ENCODE peak calls at places on chromosome 1, in ten cellular contexts. One of them, this sample, is unnamed.

GRCh38 chr1:210213335-210213734 is 19.3 kb upstream of the SERTAD4 start:
- DNase-seq in transverse colon: no peak
- DNase-seq in GM12891: no peak
- DNase-seq in spleen: no peak
- DNase-seq in GM12892: no peak
- DNase-seq in stomach: no peak
- DNase-seq in GM23338: no peak
- DNase-seq in esophagus muscularis mucosa: peak; percentile 34
- DNase-seq in vagina: no peak
- DNase-seq in breast epithelium: no peak
- DNase-seq in this sample: no peak

GRCh38 chr1:32900371-32900955 is 726 bp downstream of the TMEM54 start:
- DNase-seq in GM23338: no peak
- DNase-seq in breast epithelium: no peak
- DNase-seq in GM12891: no peak
- DNase-seq in stomach: no peak
- DNase-seq in GM12892: no peak
- DNase-seq in vagina: no peak
- DNase-seq in esophagus muscularis mucosa: no peak
- DNase-seq in transverse colon: no peak
- DNase-seq in spleen: peak; percentile 37
- DNase-seq in this sample: no peak

GRCh38 chr1:200969726-200970521 is 53.6 kb downstream of the KIF21B start:
- DNase-seq in esophagus muscularis mucosa: no peak
- DNase-seq in spleen: no peak
- DNase-seq in GM12891: peak; percentile 71
- DNase-seq in vagina: no peak
- DNase-seq in transverse colon: no peak
- DNase-seq in GM12892: peak; percentile 68
- DNase-seq in breast epithelium: no peak
- DNase-seq in stomach: no peak
- DNase-seq in GM23338: peak; percentile 25
- DNase-seq in this sample: no peak

GRCh38 chr1:111406325-111406768 is 21.2 kb downstream of the OVGP1 start:
- DNase-seq in breast epithelium: no peak
- DNase-seq in transverse colon: peak; percentile 26
- DNase-seq in GM23338: peak; percentile 17
- DNase-seq in esophagus muscularis mucosa: peak; percentile 50
- DNase-seq in spleen: peak; percentile 83
- DNase-seq in stomach: peak; percentile 82
- DNase-seq in vagina: no peak
- DNase-seq in GM12892: peak; percentile 49
- DNase-seq in GM12891: peak; percentile 49
- DNase-seq in this sample: peak; percentile 91

GRCh38 chr1:207952617-207953542 is 42.0 kb upstream of the CD34 start:
- DNase-seq in spleen: no peak
- DNase-seq in GM12892: no peak
- DNase-seq in vagina: no peak
- DNase-seq in breast epithelium: no peak
- DNase-seq in stomach: no peak
- DNase-seq in esophagus muscularis mucosa: no peak
- DNase-seq in GM12891: no peak
- DNase-seq in GM23338: no peak
- DNase-seq in transverse colon: no peak
- DNase-seq in this sample: no peak

GRCh38 chr1:64479874-64480273 is 9.9 kb downstream of the CACHD1 start:
- DNase-seq in stomach: no peak
- DNase-seq in spleen: no peak
- DNase-seq in GM12891: no peak
- DNase-seq in esophagus muscularis mucosa: no peak
- DNase-seq in GM12892: no peak
- DNase-seq in breast epithelium: no peak
- DNase-seq in transverse colon: no peak
- DNase-seq in vagina: no peak
- DNase-seq in GM23338: no peak
- DNase-seq in this sample: no peak

GRCh38 chr1:85465099-85465790 is at the start of gene DDAH1:
- DNase-seq in GM12891: peak; percentile 37
- DNase-seq in vagina: no peak
- DNase-seq in spleen: peak; percentile 78
- DNase-seq in transverse colon: peak; percentile 71
- DNase-seq in GM12892: peak; percentile 34
- DNase-seq in breast epithelium: peak; percentile 63
- DNase-seq in GM23338: peak; percentile 79
- DNase-seq in stomach: peak; percentile 83
- DNase-seq in esophagus muscularis mucosa: peak; percentile 66
- DNase-seq in this sample: peak; percentile 67

GRCh38 chr1:91585982-91586381 is 85.3 kb downstream of the CDC7 start:
- DNase-seq in transverse colon: no peak
- DNase-seq in vagina: no peak
- DNase-seq in stomach: no peak
- DNase-seq in esophagus muscularis mucosa: no peak
- DNase-seq in spleen: no peak
- DNase-seq in breast epithelium: no peak
- DNase-seq in GM12891: no peak
- DNase-seq in GM23338: no peak
- DNase-seq in GM12892: no peak
- DNase-seq in this sample: peak; percentile 12

GRCh38 chr1:154635162-154635561 is 27.2 kb upstream of the ADAR start:
- DNase-seq in GM12892: no peak
- DNase-seq in breast epithelium: no peak
- DNase-seq in GM23338: no peak
- DNase-seq in GM12891: no peak
- DNase-seq in stomach: no peak
- DNase-seq in spleen: no peak
- DNase-seq in esophagus muscularis mucosa: no peak
- DNase-seq in vagina: no peak
- DNase-seq in transverse colon: no peak
- DNase-seq in this sample: no peak

GRCh38 chr1:103109291-103109920 is 1.1 kb upstream of the COL11A1 start:
- DNase-seq in transverse colon: no peak
- DNase-seq in GM12892: no peak
- DNase-seq in stomach: no peak
- DNase-seq in spleen: no peak
- DNase-seq in GM23338: peak; percentile 30
- DNase-seq in GM12891: no peak
- DNase-seq in esophagus muscularis mucosa: no peak
- DNase-seq in breast epithelium: no peak
- DNase-seq in vagina: no peak
- DNase-seq in this sample: no peak

GRCh38 chr1:110645172-110645571 is 29.6 kb downstream of the KCNA3 start:
- DNase-seq in GM12891: no peak
- DNase-seq in stomach: no peak
- DNase-seq in transverse colon: no peak
- DNase-seq in vagina: no peak
- DNase-seq in GM12892: no peak
- DNase-seq in spleen: no peak
- DNase-seq in esophagus muscularis mucosa: no peak
- DNase-seq in breast epithelium: no peak
- DNase-seq in GM23338: no peak
- DNase-seq in this sample: no peak

GRCh38 chr1:187053876-187054275 is 225.1 kb downstream of the PLA2G4A start:
- DNase-seq in transverse colon: no peak
- DNase-seq in GM12891: no peak
- DNase-seq in esophagus muscularis mucosa: no peak
- DNase-seq in vagina: no peak
- DNase-seq in breast epithelium: no peak
- DNase-seq in stomach: no peak
- DNase-seq in spleen: no peak
- DNase-seq in GM12892: no peak
- DNase-seq in GM23338: peak; percentile 54
- DNase-seq in this sample: no peak

GRCh38 chr1:219062161-219062560 is 111.5 kb upstream of the LYPLAL1 start:
- DNase-seq in GM12892: no peak
- DNase-seq in GM23338: no peak
- DNase-seq in transverse colon: no peak
- DNase-seq in stomach: no peak
- DNase-seq in esophagus muscularis mucosa: no peak
- DNase-seq in GM12891: no peak
- DNase-seq in breast epithelium: no peak
- DNase-seq in vagina: no peak
- DNase-seq in spleen: no peak
- DNase-seq in this sample: no peak

GRCh38 chr1:53582211-53583020 is 123.2 kb downstream of the DMRTB1 start:
- DNase-seq in vagina: no peak
- DNase-seq in breast epithelium: peak; percentile 31
- DNase-seq in GM12892: no peak
- DNase-seq in transverse colon: no peak
- DNase-seq in stomach: no peak
- DNase-seq in esophagus muscularis mucosa: no peak
- DNase-seq in spleen: peak; percentile 76
- DNase-seq in GM12891: no peak
- DNase-seq in GM23338: no peak
- DNase-seq in this sample: no peak

GRCh38 chr1:154943649-154944421 is 7.3 kb upstream of the PMVK start:
- DNase-seq in GM23338: peak; percentile 79
- DNase-seq in spleen: no peak
- DNase-seq in esophagus muscularis mucosa: no peak
- DNase-seq in stomach: peak; percentile 47
- DNase-seq in transverse colon: peak; percentile 56
- DNase-seq in vagina: no peak
- DNase-seq in GM12891: no peak
- DNase-seq in GM12892: no peak
- DNase-seq in breast epithelium: no peak
- DNase-seq in this sample: no peak

GRCh38 chr1:168271636-168272035 is 9.0 kb upstream of the TBX19 start:
- DNase-seq in GM12892: no peak
- DNase-seq in transverse colon: no peak
- DNase-seq in esophagus muscularis mucosa: no peak
- DNase-seq in GM23338: no peak
- DNase-seq in spleen: no peak
- DNase-seq in GM12891: no peak
- DNase-seq in stomach: no peak
- DNase-seq in breast epithelium: no peak
- DNase-seq in vagina: no peak
- DNase-seq in this sample: no peak

GRCh38 chr1:228941673-228942072 is 206.4 kb downstream of the RHOU start:
- DNase-seq in transverse colon: no peak
- DNase-seq in GM23338: no peak
- DNase-seq in esophagus muscularis mucosa: no peak
- DNase-seq in GM12891: no peak
- DNase-seq in stomach: no peak
- DNase-seq in breast epithelium: no peak
- DNase-seq in GM12892: no peak
- DNase-seq in vagina: no peak
- DNase-seq in spleen: no peak
- DNase-seq in this sample: no peak

GRCh38 chr1:228940931-228941330 is 205.7 kb downstream of the RHOU start:
- DNase-seq in GM12892: no peak
- DNase-seq in transverse colon: no peak
- DNase-seq in GM12891: no peak
- DNase-seq in spleen: no peak
- DNase-seq in esophagus muscularis mucosa: no peak
- DNase-seq in vagina: no peak
- DNase-seq in stomach: no peak
- DNase-seq in GM23338: no peak
- DNase-seq in breast epithelium: no peak
- DNase-seq in this sample: no peak

GRCh38 chr1:228943436-228943835 is 208.2 kb downstream of the RHOU start:
- DNase-seq in GM12891: no peak
- DNase-seq in vagina: peak; percentile 81
- DNase-seq in stomach: no peak
- DNase-seq in GM12892: no peak
- DNase-seq in spleen: no peak
- DNase-seq in esophagus muscularis mucosa: no peak
- DNase-seq in breast epithelium: no peak
- DNase-seq in transverse colon: no peak
- DNase-seq in GM23338: no peak
- DNase-seq in this sample: no peak

GRCh38 chr1:228944241-228944741 is 209.0 kb downstream of the RHOU start:
- DNase-seq in GM23338: no peak
- DNase-seq in GM12891: no peak
- DNase-seq in transverse colon: no peak
- DNase-seq in spleen: no peak
- DNase-seq in GM12892: no peak
- DNase-seq in breast epithelium: no peak
- DNase-seq in vagina: peak; percentile 37
- DNase-seq in esophagus muscularis mucosa: no peak
- DNase-seq in stomach: no peak
- DNase-seq in this sample: no peak

GRCh38 chr1:228944991-228945390 is 209.7 kb downstream of the RHOU start:
- DNase-seq in breast epithelium: no peak
- DNase-seq in GM23338: no peak
- DNase-seq in GM12891: no peak
- DNase-seq in stomach: no peak
- DNase-seq in transverse colon: no peak
- DNase-seq in esophagus muscularis mucosa: no peak
- DNase-seq in spleen: no peak
- DNase-seq in vagina: peak; percentile 64
- DNase-seq in GM12892: no peak
- DNase-seq in this sample: no peak
- TF ChIP-seq POLR2AphosphoS5 in breast epithelium: no peak
- TF ChIP-seq POLR2AphosphoS5 in GM23338: no peak
- TF ChIP-seq POLR2AphosphoS5 in GM12891: no peak
- TF ChIP-seq POLR2AphosphoS5 in stomach: no peak
- TF ChIP-seq POLR2AphosphoS5 in transverse colon: no peak
- TF ChIP-seq POLR2AphosphoS5 in esophagus muscularis mucosa: no peak
- TF ChIP-seq POLR2AphosphoS5 in spleen: no peak
- TF ChIP-seq POLR2AphosphoS5 in vagina: no peak
- TF ChIP-seq POLR2AphosphoS5 in GM12892: no peak
- TF ChIP-seq POLR2AphosphoS5 in this sample: no peak

GRCh38 chr1:119779869-119780356 is 11.2 kb upstream of the HMGCS2 start:
- DNase-seq in spleen: no peak
- DNase-seq in esophagus muscularis mucosa: peak; percentile 84
- DNase-seq in stomach: peak; percentile 64
- DNase-seq in transverse colon: peak; percentile 70
- DNase-seq in GM12891: no peak
- DNase-seq in breast epithelium: no peak
- DNase-seq in GM23338: no peak
- DNase-seq in GM12892: no peak
- DNase-seq in vagina: no peak
- DNase-seq in this sample: peak; percentile 75
- TF ChIP-seq POLR2AphosphoS5 in spleen: no peak
- TF ChIP-seq POLR2AphosphoS5 in esophagus muscularis mucosa: peak; percentile 27
- TF ChIP-seq POLR2AphosphoS5 in stomach: peak; percentile 31
- TF ChIP-seq POLR2AphosphoS5 in transverse colon: peak; percentile 45
- TF ChIP-seq POLR2AphosphoS5 in GM12891: no peak
- TF ChIP-seq POLR2AphosphoS5 in breast epithelium: no peak
- TF ChIP-seq POLR2AphosphoS5 in GM23338: no peak
- TF ChIP-seq POLR2AphosphoS5 in GM12892: no peak
- TF ChIP-seq POLR2AphosphoS5 in vagina: no peak
- TF ChIP-seq POLR2AphosphoS5 in this sample: peak; percentile 87

GRCh38 chr1:247345881-247346280 is 14.2 kb upstream of the ZNF496 start:
- DNase-seq in spleen: no peak
- DNase-seq in GM23338: no peak
- DNase-seq in transverse colon: no peak
- DNase-seq in GM12892: no peak
- DNase-seq in breast epithelium: no peak
- DNase-seq in esophagus muscularis mucosa: no peak
- DNase-seq in GM12891: no peak
- DNase-seq in stomach: no peak
- DNase-seq in vagina: no peak
- DNase-seq in this sample: no peak
- TF ChIP-seq POLR2AphosphoS5 in spleen: no peak
- TF ChIP-seq POLR2AphosphoS5 in GM23338: no peak
- TF ChIP-seq POLR2AphosphoS5 in transverse colon: no peak
- TF ChIP-seq POLR2AphosphoS5 in GM12892: no peak
- TF ChIP-seq POLR2AphosphoS5 in breast epithelium: no peak
- TF ChIP-seq POLR2AphosphoS5 in esophagus muscularis mucosa: no peak
- TF ChIP-seq POLR2AphosphoS5 in GM12891: no peak
- TF ChIP-seq POLR2AphosphoS5 in stomach: no peak
- TF ChIP-seq POLR2AphosphoS5 in vagina: no peak
- TF ChIP-seq POLR2AphosphoS5 in this sample: no peak

GRCh38 chr1:22963044-22963677 is 9.5 kb downstream of the LACTBL1 start:
- DNase-seq in stomach: no peak
- DNase-seq in spleen: peak; percentile 45
- DNase-seq in GM12892: no peak
- DNase-seq in transverse colon: no peak
- DNase-seq in esophagus muscularis mucosa: no peak
- DNase-seq in GM23338: no peak
- DNase-seq in GM12891: no peak
- DNase-seq in vagina: no peak
- DNase-seq in breast epithelium: peak; percentile 42
- DNase-seq in this sample: no peak
- TF ChIP-seq POLR2AphosphoS5 in stomach: no peak
- TF ChIP-seq POLR2AphosphoS5 in spleen: no peak
- TF ChIP-seq POLR2AphosphoS5 in GM12892: no peak
- TF ChIP-seq POLR2AphosphoS5 in transverse colon: no peak
- TF ChIP-seq POLR2AphosphoS5 in esophagus muscularis mucosa: no peak
- TF ChIP-seq POLR2AphosphoS5 in GM23338: no peak
- TF ChIP-seq POLR2AphosphoS5 in GM12891: no peak
- TF ChIP-seq POLR2AphosphoS5 in vagina: no peak
- TF ChIP-seq POLR2AphosphoS5 in breast epithelium: no peak
- TF ChIP-seq POLR2AphosphoS5 in this sample: no peak